ENCODE peak calls at places on chromosomes 3 and 15, in four cellular contexts. One of them, this sample, is unnamed.

GRCh38 chr3:54188176-54188791 is 65.9 kb downstream of the CACNA2D3 start:
- DNase-seq in SK-N-SH: no peak
- DNase-seq in GM12878: no peak
- DNase-seq in A549: peak
- DNase-seq in this sample: peak

GRCh38 chr15:75455982-75456531 is 4.6 kb upstream of the SIN3A start:
- DNase-seq in A549: peak
- DNase-seq in GM12878: peak
- DNase-seq in SK-N-SH: no peak
- DNase-seq in this sample: peak

GRCh38 chr15:43085921-43086320 is 19.9 kb downstream of the UBR1 start:
- DNase-seq in GM12878: no peak
- DNase-seq in SK-N-SH: no peak
- DNase-seq in A549: no peak
- DNase-seq in this sample: no peak

GRCh38 chr3:15860014-15860934 is 62.5 kb upstream of the ANKRD28 start:
- DNase-seq in GM12878: no peak
- DNase-seq in A549: peak
- DNase-seq in SK-N-SH: peak
- DNase-seq in this sample: peak

GRCh38 chr3:176439729-176440128 is 757.6 kb downstream of the TBL1XR1 start:
- DNase-seq in GM12878: no peak
- DNase-seq in A549: no peak
- DNase-seq in SK-N-SH: no peak
- DNase-seq in this sample: no peak

GRCh38 chr3:8464668-8465067 is 37.0 kb upstream of the LMCD1 start:
- DNase-seq in SK-N-SH: peak
- DNase-seq in GM12878: no peak
- DNase-seq in A549: no peak
- DNase-seq in this sample: no peak

GRCh38 chr15:40826123-40827075 is 2.1 kb downstream of the PPP1R14D start:
- DNase-seq in A549: no peak
- DNase-seq in SK-N-SH: no peak
- DNase-seq in GM12878: no peak
- DNase-seq in this sample: peak

GRCh38 chr15:31374489-31374888 is 47.9 kb downstream of the KLF13 start:
- DNase-seq in SK-N-SH: no peak
- DNase-seq in GM12878: no peak
- DNase-seq in A549: no peak
- DNase-seq in this sample: no peak

GRCh38 chr3:175659951-175660350 is 800.8 kb downstream of the NAALADL2 start:
- DNase-seq in SK-N-SH: no peak
- DNase-seq in A549: no peak
- DNase-seq in GM12878: no peak
- DNase-seq in this sample: no peak

GRCh38 chr15:63460210-63461135 is 43.9 kb upstream of the USP3 start:
- DNase-seq in GM12878: no peak
- DNase-seq in SK-N-SH: no peak
- DNase-seq in A549: no peak
- DNase-seq in this sample: no peak

GRCh38 chr15:38888701-38889154 is 324.1 kb upstream of the RASGRP1 start:
- DNase-seq in SK-N-SH: peak
- DNase-seq in A549: no peak
- DNase-seq in GM12878: no peak
- DNase-seq in this sample: no peak

DNA sequence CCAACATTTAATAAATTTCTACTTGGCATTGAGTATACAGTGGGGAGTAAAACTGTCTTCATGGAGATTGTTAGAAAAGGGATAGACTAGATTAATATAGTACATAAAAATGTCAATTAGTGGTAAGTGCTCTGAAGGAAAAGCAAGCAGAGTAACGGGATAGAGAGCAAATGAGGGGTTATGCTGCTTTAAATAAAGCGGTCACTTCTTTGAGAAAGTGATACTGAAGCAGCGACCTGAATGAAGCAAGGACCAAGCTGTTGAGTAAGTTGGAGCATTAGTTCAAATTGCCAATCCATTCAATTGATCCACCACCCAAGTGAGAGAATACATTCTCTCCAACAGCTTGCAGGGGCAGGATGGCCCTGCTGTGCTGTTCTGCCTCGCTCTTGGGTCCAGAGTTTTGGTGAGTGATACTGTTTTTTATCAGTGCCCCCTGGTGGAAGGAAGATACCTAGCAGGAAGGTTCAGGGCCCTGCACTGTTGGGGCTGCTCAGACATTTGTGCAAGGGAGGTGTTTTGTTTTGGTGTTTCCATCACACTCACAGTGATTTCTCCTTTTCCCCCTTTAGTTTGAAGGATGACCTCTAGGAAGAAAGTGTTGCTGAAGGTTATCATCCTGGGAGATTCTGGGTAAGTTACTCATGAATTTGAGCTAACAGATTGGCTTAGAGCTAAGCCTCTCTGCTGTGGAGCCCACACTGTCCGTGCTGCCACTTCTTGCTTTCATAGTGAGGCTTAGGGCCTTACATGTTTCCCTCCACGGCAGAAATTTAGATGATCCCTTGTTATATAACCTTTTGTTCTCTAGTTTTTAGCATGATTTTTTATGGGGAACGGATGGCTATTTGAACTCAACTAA is 69.0 kb downstream of the RAB7A start:
- DNase-seq in A549: peak
- DNase-seq in GM12878: no peak
- DNase-seq in SK-N-SH: peak
- DNase-seq in this sample: peak
- TF ChIP-seq PBX3 in A549: no peak
- TF ChIP-seq PBX3 in GM12878: no peak
- TF ChIP-seq PBX3 in SK-N-SH: no peak
- TF ChIP-seq PBX3 in this sample: no peak

DNA sequence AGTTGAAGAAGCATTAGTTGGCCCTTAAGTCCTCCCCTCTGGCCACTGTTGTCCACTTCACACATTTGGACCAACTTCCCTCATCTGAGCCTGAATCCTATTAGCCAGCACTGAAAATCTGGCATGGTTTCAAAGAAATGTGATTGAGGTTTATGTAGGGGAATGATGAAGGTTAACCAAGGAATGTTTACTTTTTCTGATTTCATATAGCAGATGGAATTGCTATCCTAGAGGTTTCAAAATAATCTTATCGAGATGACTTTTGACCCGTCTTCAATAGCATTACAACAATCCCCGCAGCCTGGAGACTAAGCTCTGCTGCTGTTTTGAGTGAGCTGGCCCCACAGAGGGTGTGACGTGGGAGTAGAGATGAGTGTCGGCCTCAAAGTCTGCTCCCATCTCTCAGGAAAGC is 200.8 kb upstream of the IL12A start:
- DNase-seq in A549: peak
- DNase-seq in GM12878: no peak
- DNase-seq in SK-N-SH: no peak
- DNase-seq in this sample: peak
- TF ChIP-seq PBX3 in A549: no peak
- TF ChIP-seq PBX3 in GM12878: no peak
- TF ChIP-seq PBX3 in SK-N-SH: no peak
- TF ChIP-seq PBX3 in this sample: no peak

GRCh38 chr3:13285007-13285567 is 135.0 kb downstream of the NUP210 start:
- DNase-seq in GM12878: no peak
- DNase-seq in SK-N-SH: no peak
- DNase-seq in A549: no peak
- DNase-seq in this sample: no peak
- TF ChIP-seq PBX3 in GM12878: no peak
- TF ChIP-seq PBX3 in SK-N-SH: no peak
- TF ChIP-seq PBX3 in A549: no peak
- TF ChIP-seq PBX3 in this sample: no peak

DNA sequence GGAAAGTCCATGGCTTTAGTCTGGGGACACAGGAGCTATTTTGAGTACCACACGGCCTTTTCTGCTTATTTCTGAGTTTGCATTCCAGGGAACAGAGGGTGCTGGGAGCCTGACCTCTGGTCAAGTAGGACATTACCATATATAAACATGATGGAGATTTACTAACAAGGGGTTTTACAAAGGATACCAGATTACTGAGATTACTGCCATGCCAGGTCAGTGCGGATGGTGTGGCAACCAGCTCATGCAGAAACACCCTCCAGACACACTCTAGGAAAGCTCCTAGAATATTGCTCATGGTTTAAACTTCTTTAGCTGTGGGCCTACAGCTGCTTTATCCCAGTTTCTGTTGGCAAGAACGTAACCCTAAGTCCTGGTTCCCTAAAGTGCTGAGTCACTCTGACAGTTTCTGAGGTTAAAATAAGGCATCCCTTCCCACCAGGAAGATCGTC is 54.3 kb upstream of the AGTR1 start:
- DNase-seq in SK-N-SH: no peak
- DNase-seq in A549: no peak
- DNase-seq in GM12878: no peak
- DNase-seq in this sample: no peak
- TF ChIP-seq PBX3 in SK-N-SH: no peak
- TF ChIP-seq PBX3 in A549: no peak
- TF ChIP-seq PBX3 in GM12878: no peak
- TF ChIP-seq PBX3 in this sample: no peak

GRCh38 chr3:140091143-140091542 is 156.2 kb downstream of the CLSTN2 start:
- DNase-seq in SK-N-SH: no peak
- DNase-seq in GM12878: no peak
- DNase-seq in A549: no peak
- DNase-seq in this sample: no peak
- TF ChIP-seq PBX3 in SK-N-SH: no peak
- TF ChIP-seq PBX3 in GM12878: no peak
- TF ChIP-seq PBX3 in A549: no peak
- TF ChIP-seq PBX3 in this sample: no peak

GRCh38 chr15:95624616-95625361 is 705.7 kb upstream of the NR2F2 start:
- DNase-seq in GM12878: no peak
- DNase-seq in A549: no peak
- DNase-seq in SK-N-SH: no peak
- DNase-seq in this sample: no peak

GRCh38 chr15:95629503-95630168 is 700.9 kb upstream of the NR2F2 start:
- DNase-seq in A549: no peak
- DNase-seq in SK-N-SH: no peak
- DNase-seq in GM12878: no peak
- DNase-seq in this sample: no peak

GRCh38 chr15:95624100-95624499 is 706.4 kb upstream of the NR2F2 start:
- DNase-seq in GM12878: no peak
- DNase-seq in SK-N-SH: no peak
- DNase-seq in A549: no peak
- DNase-seq in this sample: no peak

GRCh38 chr15:95622843-95623242 is 707.7 kb upstream of the NR2F2 start:
- DNase-seq in GM12878: no peak
- DNase-seq in A549: no peak
- DNase-seq in SK-N-SH: no peak
- DNase-seq in this sample: no peak

DNA sequence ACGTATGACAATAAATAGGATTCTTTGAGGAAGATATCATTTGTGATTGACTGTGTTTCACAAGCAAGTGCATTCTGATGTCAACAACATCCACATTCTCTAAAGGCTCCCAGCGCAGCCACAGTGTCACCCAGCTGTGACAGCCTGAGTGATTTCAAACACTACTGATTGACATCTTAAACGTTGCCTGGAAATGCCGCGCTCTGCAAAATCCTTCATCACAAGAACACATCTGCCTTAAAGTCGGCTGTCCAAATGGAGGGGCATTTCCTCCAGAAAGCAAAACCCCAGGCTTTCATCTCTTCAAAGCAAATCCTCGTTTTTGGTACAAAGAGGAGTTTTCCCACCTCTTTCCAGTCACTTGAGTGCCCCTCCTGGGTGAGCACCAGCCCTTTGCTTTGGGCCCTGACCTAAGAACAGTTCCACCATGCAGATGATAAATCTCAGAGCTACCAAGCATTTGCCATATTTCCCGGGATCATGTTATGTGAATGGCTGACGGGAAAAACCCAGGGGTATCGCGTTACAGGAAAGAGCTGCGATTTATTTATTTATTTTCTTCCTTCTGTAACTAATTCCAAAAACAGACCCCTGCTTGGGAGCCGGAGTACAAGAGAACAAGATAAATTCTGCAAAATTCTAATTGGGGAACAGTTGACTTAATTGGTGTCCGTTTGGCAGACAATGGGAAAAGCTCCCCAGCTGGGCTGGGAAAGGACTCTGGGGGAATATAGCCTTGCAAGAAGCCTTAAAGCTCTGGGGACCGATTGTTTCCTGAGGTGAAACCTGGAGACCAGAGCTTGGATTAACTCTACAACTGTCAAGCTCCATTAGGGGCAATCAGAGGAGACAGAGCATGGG is 703.8 kb upstream of the NR2F2 start:
- DNase-seq in SK-N-SH: no peak
- DNase-seq in GM12878: no peak
- DNase-seq in A549: no peak
- DNase-seq in this sample: no peak
- TF ChIP-seq PBX3 in SK-N-SH: no peak
- TF ChIP-seq PBX3 in GM12878: peak
- TF ChIP-seq PBX3 in A549: no peak
- TF ChIP-seq PBX3 in this sample: no peak

GRCh38 chr3:171806200-171807128 is 3.8 kb downstream of the PLD1 start:
- DNase-seq in A549: peak
- DNase-seq in SK-N-SH: no peak
- DNase-seq in GM12878: no peak
- DNase-seq in this sample: peak
- TF ChIP-seq PBX3 in A549: no peak
- TF ChIP-seq PBX3 in SK-N-SH: no peak
- TF ChIP-seq PBX3 in GM12878: no peak
- TF ChIP-seq PBX3 in this sample: no peak